ENCODE peak calls at places on chromosomes 11 and 22, in nine cellular contexts. J is activated CD4-positive, alpha-beta T cell treated with anti-CD3 and anti-CD28 coated beads, Interleukin-2, amount 50 U/mL, for 1 hour; N is AG08396; Q is GM12891; P is fibroblast of pulmonary artery; C is B cell; Z is GM06990; E is NCI-H1436; T is tibial nerve. A is an unnamed sample.

GRCh38 chr22:31347251-31348008 is 1.3 kb upstream of the PATZ1 start:
- DNase-seq in Z (peak), N (peak), P (peak), T (peak), C (peak), Q (peak), E (peak), J (peak), A (peak)

GRCh38 chr22:18048441-18048898 is 24.1 kb upstream of the MICAL3 start:
- DNase-seq in P (no peak), Q (no peak), T (no peak), J (no peak), C (no peak), E (no peak), N (peak), Z (no peak), A (no peak)

GRCh38 chr22:22897947-22898346 is 10.3 kb downstream of the IGLL5 start:
- DNase-seq in Q (no peak), T (no peak), P (no peak), E (no peak), C (no peak), Z (no peak), N (no peak), J (no peak), A (no peak)

GRCh38 chr22:26884921-26885320 is 227.5 kb downstream of the MIAT start:
- DNase-seq in Q (no peak), E (no peak), N (no peak), P (no peak), Z (no peak), C (no peak), T (no peak), J (no peak), A (no peak)

GRCh38 chr11:2770556-2771301 is 70.9 kb upstream of the KCNQ1OT1 start:
- DNase-seq in E (no peak), Q (no peak), N (no peak), T (no peak), C (peak), Z (no peak), P (no peak), J (no peak), A (no peak)

GRCh38 chr11:13140028-13140870 is 131.1 kb downstream of the RASSF10 start:
- DNase-seq in Z (no peak), P (no peak), C (no peak), T (no peak), N (no peak), E (peak), Q (no peak), J (no peak), A (no peak)

GRCh38 chr11:12149672-12150225 is 39.4 kb downstream of the MICAL2 start:
- DNase-seq in C (no peak), Q (no peak), E (no peak), N (no peak), J (no peak), T (no peak), Z (no peak), P (peak), A (no peak)

GRCh38 chr22:20918663-20919220 is 1.5 kb downstream of the CRKL start:
- DNase-seq in P (no peak), Z (no peak), E (no peak), T (no peak), N (no peak), J (no peak), Q (no peak), C (no peak), A (no peak)

GRCh38 chr11:61587541-61587941 is 6.7 kb upstream of the SYT7 start:
- DNase-seq in J (peak), Q (no peak), P (no peak), N (peak), T (no peak), E (no peak), C (peak), Z (no peak), A (peak)

GRCh38 chr11:18491924-18492323 is 34.8 kb downstream of the TSG101 start:
- DNase-seq in E (no peak), J (no peak), T (no peak), P (no peak), Z (no peak), C (no peak), Q (no peak), N (no peak), A (no peak)

GRCh38 chr11:104694259-104695070 is 203.8 kb downstream of the CASP12 start:
- DNase-seq in Q (no peak), Z (no peak), P (peak), J (no peak), T (no peak), C (no peak), N (peak), E (no peak), A (no peak)

GRCh38 chr11:120186799-120187591 is 23.8 kb upstream of the OAF start:
- DNase-seq in P (no peak), Q (no peak), J (no peak), C (no peak), T (no peak), N (no peak), E (no peak), Z (peak), A (no peak)

GRCh38 chr11:70423523-70424505 is 25.5 kb downstream of the CTTN start:
- DNase-seq in T (no peak), J (no peak), Z (peak), E (no peak), Q (peak), C (no peak), N (peak), P (peak), A (peak)

GRCh38 chr11:12235549-12235944 is 125.2 kb downstream of the MICAL2 start:
- DNase-seq in N (no peak), E (no peak), P (peak), Z (no peak), Q (no peak), C (no peak), J (no peak), T (no peak), A (no peak)

GRCh38 chr11:109972939-109973338 is 120.3 kb upstream of the ZC3H12C start:
- DNase-seq in P (no peak), C (no peak), J (no peak), N (no peak), T (no peak), Q (no peak), E (no peak), Z (no peak), A (no peak)

GRCh38 chr11:81098471-81098870 is 1635.2 kb downstream of the FAM181B start:
- DNase-seq in C (no peak), Z (no peak), J (no peak), E (no peak), N (no peak), P (no peak), Q (no peak), T (no peak), A (no peak)

GRCh38 chr11:10784229-10785145 is 24.2 kb downstream of the EIF4G2 start:
- DNase-seq in J (no peak), T (no peak), Z (no peak), E (peak), Q (no peak), P (peak), C (no peak), N (no peak), A (no peak)

GRCh38 chr11:30991802-30992512 is 377.6 kb downstream of the DCDC1 start:
- DNase-seq in E (no peak), Z (no peak), N (no peak), J (no peak), T (no peak), C (no peak), Q (no peak), P (no peak), A (no peak)

GRCh38 chr22:31230871-31231621 is 18.9 kb downstream of the LIMK2 start:
- DNase-seq in Q (no peak), P (peak), Z (no peak), E (peak), N (peak), T (peak), C (peak), J (peak), A (peak)

GRCh38 chr11:129846508-129847335 is 31.1 kb downstream of the TMEM45B start:
- DNase-seq in J (no peak), P (peak), Z (no peak), N (peak), Q (no peak), T (no peak), C (no peak), E (no peak), A (no peak)

GRCh38 chr22:32788884-32789624 is 12.5 kb upstream of the TIMP3 start:
- DNase-seq in E (no peak), J (no peak), Z (no peak), N (peak), T (no peak), P (peak), Q (no peak), C (no peak), A (no peak)

GRCh38 chr22:29245626-29246385 is 22.0 kb downstream of the RHBDD3 start:
- DNase-seq in P (peak), Q (peak), E (peak), N (peak), Z (peak), T (peak), J (peak), C (peak), A (peak)

GRCh38 chr11:86693501-86693900 is 21.1 kb upstream of the ME3 start:
- DNase-seq in N (no peak), C (no peak), T (no peak), Z (no peak), Q (no peak), J (no peak), P (peak), E (no peak), A (no peak)

GRCh38 chr11:3146612-3147256 is 18.4 kb downstream of the OSBPL5 start:
- DNase-seq in Z (no peak), J (no peak), N (peak), E (no peak), P (peak), Q (no peak), C (no peak), T (no peak), A (no peak)

GRCh38 chr11:26549176-26549575 is 22.9 kb downstream of the MUC15 start:
- DNase-seq in C (no peak), Q (no peak), Z (no peak), E (no peak), T (no peak), P (no peak), N (no peak), J (no peak), A (no peak)

GRCh38 chr11:69383946-69384547 is 90.1 kb downstream of the MYEOV start:
- DNase-seq in Q (no peak), E (no peak), J (no peak), Z (no peak), P (no peak), N (no peak), T (no peak), C (peak), A (no peak)

GRCh38 chr22:26339755-26340154 is 89.3 kb upstream of the ASPHD2 start:
- DNase-seq in J (no peak), Q (no peak), N (no peak), T (no peak), E (no peak), C (no peak), P (no peak), Z (no peak), A (no peak)

A was measured in activated gamma-delta T cell treated with Interleukin-2 at 50 U/mL for 16 hours.